ENCODE peak calls at places on chromosome 22, in eight cellular contexts. One of them, this sample, is unnamed.

GRCh38 chr22:40423246-40423753 is 52.9 kb downstream of the SGSM3 start:
- DNase-seq in transverse colon: no peak
- DNase-seq in upper lobe of left lung: no peak
- DNase-seq in spleen: peak
- DNase-seq in H1: no peak
- DNase-seq in H54: no peak
- DNase-seq in GM12891: no peak
- DNase-seq in body of pancreas: no peak
- DNase-seq in this sample: no peak

GRCh38 chr22:50696799-50697561 is 24.4 kb downstream of the SHANK3 start:
- DNase-seq in spleen: peak
- DNase-seq in H54: peak
- DNase-seq in H1: peak
- DNase-seq in GM12891: no peak
- DNase-seq in transverse colon: no peak
- DNase-seq in upper lobe of left lung: peak
- DNase-seq in body of pancreas: no peak
- DNase-seq in this sample: no peak

GRCh38 chr22:41668971-41669911 is 19.4 kb downstream of the SNU13 start:
- DNase-seq in upper lobe of left lung: peak
- DNase-seq in body of pancreas: no peak
- DNase-seq in H1: no peak
- DNase-seq in spleen: no peak
- DNase-seq in GM12891: no peak
- DNase-seq in H54: peak
- DNase-seq in transverse colon: no peak
- DNase-seq in this sample: no peak

GRCh38 chr22:40653361-40653760 is 16.8 kb upstream of the MRTFA start:
- DNase-seq in transverse colon: no peak
- DNase-seq in spleen: no peak
- DNase-seq in GM12891: no peak
- DNase-seq in H1: no peak
- DNase-seq in upper lobe of left lung: peak
- DNase-seq in H54: no peak
- DNase-seq in body of pancreas: no peak
- DNase-seq in this sample: no peak

GRCh38 chr22:33006220-33006954 is 51.8 kb downstream of the SYN3 start:
- DNase-seq in H1: peak
- DNase-seq in spleen: peak
- DNase-seq in H54: no peak
- DNase-seq in upper lobe of left lung: no peak
- DNase-seq in body of pancreas: no peak
- DNase-seq in transverse colon: no peak
- DNase-seq in GM12891: no peak
- DNase-seq in this sample: no peak

GRCh38 chr22:32996702-32997101 is 61.5 kb downstream of the SYN3 start:
- DNase-seq in spleen: no peak
- DNase-seq in H1: peak
- DNase-seq in transverse colon: peak
- DNase-seq in H54: peak
- DNase-seq in body of pancreas: no peak
- DNase-seq in upper lobe of left lung: peak
- DNase-seq in GM12891: no peak
- DNase-seq in this sample: no peak

GRCh38 chr22:27581688-27582087 is 219.9 kb downstream of the MN1 start:
- DNase-seq in upper lobe of left lung: no peak
- DNase-seq in transverse colon: peak
- DNase-seq in spleen: peak
- DNase-seq in body of pancreas: peak
- DNase-seq in H54: no peak
- DNase-seq in GM12891: no peak
- DNase-seq in H1: no peak
- DNase-seq in this sample: no peak

GRCh38 chr22:35597692-35598395 is 19.3 kb downstream of the MB start:
- DNase-seq in spleen: no peak
- DNase-seq in body of pancreas: peak
- DNase-seq in transverse colon: no peak
- DNase-seq in H54: no peak
- DNase-seq in H1: no peak
- DNase-seq in GM12891: no peak
- DNase-seq in upper lobe of left lung: no peak
- DNase-seq in this sample: no peak

GRCh38 chr22:27598792-27599191 is 202.8 kb downstream of the MN1 start:
- DNase-seq in spleen: no peak
- DNase-seq in GM12891: no peak
- DNase-seq in transverse colon: no peak
- DNase-seq in body of pancreas: no peak
- DNase-seq in H54: no peak
- DNase-seq in upper lobe of left lung: no peak
- DNase-seq in H1: no peak
- DNase-seq in this sample: no peak

GRCh38 chr22:35172452-35172851 is 84.8 kb upstream of the HMGXB4 start:
- DNase-seq in H54: no peak
- DNase-seq in transverse colon: no peak
- DNase-seq in upper lobe of left lung: no peak
- DNase-seq in H1: no peak
- DNase-seq in body of pancreas: no peak
- DNase-seq in spleen: no peak
- DNase-seq in GM12891: no peak
- DNase-seq in this sample: no peak

GRCh38 chr22:35131423-35132050 is 65.6 kb downstream of the ISX start:
- DNase-seq in upper lobe of left lung: no peak
- DNase-seq in H1: no peak
- DNase-seq in body of pancreas: no peak
- DNase-seq in transverse colon: no peak
- DNase-seq in H54: no peak
- DNase-seq in GM12891: no peak
- DNase-seq in spleen: peak
- DNase-seq in this sample: no peak

GRCh38 chr22:17562906-17563870 is at the start of gene SLC25A18:
- DNase-seq in H54: no peak
- DNase-seq in spleen: peak
- DNase-seq in GM12891: no peak
- DNase-seq in transverse colon: peak
- DNase-seq in upper lobe of left lung: no peak
- DNase-seq in H1: peak
- DNase-seq in body of pancreas: no peak
- DNase-seq in this sample: no peak

GRCh38 chr22:35930933-35931332 is 97.7 kb downstream of the RBFOX2 start:
- DNase-seq in spleen: no peak
- DNase-seq in transverse colon: no peak
- DNase-seq in upper lobe of left lung: no peak
- DNase-seq in H54: peak
- DNase-seq in H1: no peak
- DNase-seq in body of pancreas: no peak
- DNase-seq in GM12891: peak
- DNase-seq in this sample: peak

GRCh38 chr22:45072322-45072903 is 62.6 kb upstream of the PHF21B start:
- DNase-seq in H54: peak
- DNase-seq in transverse colon: no peak
- DNase-seq in spleen: no peak
- DNase-seq in body of pancreas: no peak
- DNase-seq in GM12891: no peak
- DNase-seq in upper lobe of left lung: no peak
- DNase-seq in H1: peak
- DNase-seq in this sample: peak

GRCh38 chr22:35918466-35918865 is 110.2 kb downstream of the RBFOX2 start:
- DNase-seq in body of pancreas: no peak
- DNase-seq in transverse colon: no peak
- DNase-seq in H1: no peak
- DNase-seq in GM12891: no peak
- DNase-seq in H54: no peak
- DNase-seq in upper lobe of left lung: no peak
- DNase-seq in spleen: no peak
- DNase-seq in this sample: no peak

DNA sequence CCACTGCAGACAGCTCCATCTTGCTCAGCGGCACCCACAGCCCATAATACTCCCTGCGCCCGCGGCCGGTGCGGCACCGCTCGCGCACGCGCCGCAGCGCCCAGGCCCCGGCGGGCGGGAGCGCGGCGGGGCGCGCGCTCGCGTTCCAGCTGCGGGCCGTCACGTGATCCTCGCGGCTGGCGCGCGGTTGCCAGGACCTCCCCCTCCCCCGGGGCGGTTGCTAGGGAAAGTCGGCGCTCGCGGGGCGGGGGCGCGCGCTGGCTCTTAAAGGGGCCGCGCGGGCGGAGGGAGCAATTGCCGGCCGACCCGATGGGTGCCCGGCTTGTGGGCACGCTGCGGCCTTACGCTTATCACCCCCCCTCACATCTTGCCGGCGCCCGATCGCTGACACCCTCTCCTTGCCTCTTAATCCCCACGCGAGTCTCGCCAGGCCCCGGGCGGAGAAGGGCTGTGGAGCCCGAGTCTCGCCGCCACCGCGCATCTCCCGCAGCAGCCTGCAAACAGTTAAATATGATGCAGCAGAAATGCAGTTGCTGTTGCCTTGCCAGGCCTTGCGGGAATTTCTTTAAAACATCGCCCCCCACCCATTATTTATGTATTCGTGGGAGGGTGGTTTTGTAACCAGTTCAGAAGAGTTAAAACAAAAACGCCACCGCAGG is at the start of gene CBX6:
- DNase-seq in GM12891: peak
- DNase-seq in body of pancreas: peak
- DNase-seq in spleen: peak
- DNase-seq in H54: peak
- DNase-seq in H1: peak
- DNase-seq in upper lobe of left lung: peak
- DNase-seq in transverse colon: peak
- DNase-seq in this sample: peak
- TF ChIP-seq POLR2A in GM12891: peak
- TF ChIP-seq POLR2A in body of pancreas: peak
- TF ChIP-seq POLR2A in spleen: no peak
- TF ChIP-seq POLR2A in H54: peak
- TF ChIP-seq POLR2A in H1: peak
- TF ChIP-seq POLR2A in upper lobe of left lung: no peak
- TF ChIP-seq POLR2A in transverse colon: no peak
- TF ChIP-seq POLR2A in this sample: peak

GRCh38 chr22:29550005-29550404 is 3.6 kb downstream of the THOC5 start:
- DNase-seq in transverse colon: no peak
- DNase-seq in body of pancreas: no peak
- DNase-seq in H54: no peak
- DNase-seq in GM12891: no peak
- DNase-seq in upper lobe of left lung: no peak
- DNase-seq in H1: no peak
- DNase-seq in spleen: no peak
- DNase-seq in this sample: no peak

GRCh38 chr22:29559853-29560252 is 6.3 kb upstream of the THOC5 start:
- DNase-seq in GM12891: no peak
- DNase-seq in upper lobe of left lung: no peak
- DNase-seq in body of pancreas: no peak
- DNase-seq in spleen: no peak
- DNase-seq in H54: no peak
- DNase-seq in H1: no peak
- DNase-seq in transverse colon: no peak
- DNase-seq in this sample: no peak

GRCh38 chr22:29559030-29559429 is 5.5 kb upstream of the THOC5 start:
- DNase-seq in body of pancreas: no peak
- DNase-seq in GM12891: no peak
- DNase-seq in H1: no peak
- DNase-seq in transverse colon: no peak
- DNase-seq in upper lobe of left lung: no peak
- DNase-seq in H54: no peak
- DNase-seq in spleen: no peak
- DNase-seq in this sample: no peak

GRCh38 chr22:29553391-29554224 is at the start of gene THOC5:
- DNase-seq in body of pancreas: peak
- DNase-seq in GM12891: peak
- DNase-seq in H54: peak
- DNase-seq in spleen: peak
- DNase-seq in transverse colon: peak
- DNase-seq in H1: peak
- DNase-seq in upper lobe of left lung: peak
- DNase-seq in this sample: peak

DNA sequence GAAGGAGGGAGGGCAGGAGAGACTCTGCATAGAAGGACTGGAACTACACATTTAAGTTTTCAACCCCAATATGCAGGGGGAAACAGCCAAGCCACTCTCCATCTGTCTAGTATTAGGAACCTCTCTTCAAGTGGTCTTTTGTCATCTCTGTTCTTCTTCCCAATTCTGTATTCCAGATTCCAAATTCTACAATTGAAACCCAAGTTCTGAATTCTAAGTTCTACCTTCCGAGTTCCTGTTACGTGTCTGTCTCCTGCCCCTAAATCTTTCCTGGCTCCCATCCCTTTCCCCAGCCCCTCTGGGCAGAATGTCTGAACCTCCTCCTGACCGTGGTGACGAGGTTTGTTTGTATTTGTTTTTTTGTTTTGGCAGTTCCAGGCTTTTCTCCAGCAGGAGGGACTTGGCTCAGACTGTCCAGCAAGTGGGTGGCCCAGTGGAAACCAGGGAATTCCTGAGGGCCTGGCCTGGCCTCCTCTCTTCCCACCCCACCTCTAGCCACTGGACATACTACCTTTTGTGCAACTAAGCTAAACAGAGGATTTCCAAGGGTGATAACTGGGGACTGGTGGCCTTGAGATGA is 1.6 kb upstream of the THOC5 start:
- DNase-seq in H1: no peak
- DNase-seq in H54: no peak
- DNase-seq in transverse colon: peak
- DNase-seq in body of pancreas: no peak
- DNase-seq in upper lobe of left lung: no peak
- DNase-seq in spleen: no peak
- DNase-seq in GM12891: no peak
- DNase-seq in this sample: no peak
- TF ChIP-seq POLR2A in H1: no peak
- TF ChIP-seq POLR2A in H54: no peak
- TF ChIP-seq POLR2A in transverse colon: no peak
- TF ChIP-seq POLR2A in body of pancreas: no peak
- TF ChIP-seq POLR2A in upper lobe of left lung: no peak
- TF ChIP-seq POLR2A in spleen: no peak
- TF ChIP-seq POLR2A in GM12891: no peak
- TF ChIP-seq POLR2A in this sample: no peak

GRCh38 chr22:46240073-46240472 is 10.0 kb downstream of the CDPF1 start:
- DNase-seq in upper lobe of left lung: no peak
- DNase-seq in H1: no peak
- DNase-seq in body of pancreas: no peak
- DNase-seq in GM12891: no peak
- DNase-seq in spleen: no peak
- DNase-seq in H54: no peak
- DNase-seq in transverse colon: no peak
- DNase-seq in this sample: no peak
- TF ChIP-seq POLR2A in upper lobe of left lung: no peak
- TF ChIP-seq POLR2A in H1: no peak
- TF ChIP-seq POLR2A in body of pancreas: no peak
- TF ChIP-seq POLR2A in GM12891: no peak
- TF ChIP-seq POLR2A in spleen: no peak
- TF ChIP-seq POLR2A in H54: no peak
- TF ChIP-seq POLR2A in transverse colon: no peak
- TF ChIP-seq POLR2A in this sample: no peak

DNA sequence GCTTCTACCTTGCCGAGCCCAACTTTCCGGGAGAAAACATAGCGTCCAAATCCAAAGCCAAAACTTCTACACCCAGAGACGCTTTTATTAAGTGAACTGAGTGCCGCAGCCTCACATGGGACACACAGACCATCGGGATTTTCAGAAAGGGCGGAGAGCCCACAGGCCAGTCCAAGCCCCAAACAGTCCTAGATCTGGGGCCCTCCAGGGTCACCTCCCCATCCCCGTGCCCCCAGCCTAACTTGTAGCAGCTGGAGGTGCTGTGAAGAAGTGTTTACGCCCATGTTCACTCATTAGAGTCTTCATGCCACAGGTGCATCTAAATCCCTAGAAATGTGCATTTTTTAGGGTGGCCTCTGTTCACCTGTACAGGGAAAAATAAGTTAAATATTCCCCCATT is 14.1 kb upstream of the ADORA2A start:
- DNase-seq in spleen: no peak
- DNase-seq in transverse colon: no peak
- DNase-seq in H1: no peak
- DNase-seq in H54: no peak
- DNase-seq in body of pancreas: no peak
- DNase-seq in GM12891: no peak
- DNase-seq in upper lobe of left lung: no peak
- DNase-seq in this sample: no peak
- TF ChIP-seq POLR2A in spleen: no peak
- TF ChIP-seq POLR2A in transverse colon: no peak
- TF ChIP-seq POLR2A in H1: no peak
- TF ChIP-seq POLR2A in H54: no peak
- TF ChIP-seq POLR2A in body of pancreas: no peak
- TF ChIP-seq POLR2A in GM12891: no peak
- TF ChIP-seq POLR2A in upper lobe of left lung: no peak
- TF ChIP-seq POLR2A in this sample: no peak